ENCODE peak calls at places on chromosomes 12 and 14, in eight cellular contexts. G is GM12878, P is mammary epithelial cell, A is PC-3, C is hepatocyte, I is IMR-90, U is HCT116, Z is fibroblast of lung. W is an unnamed sample.

GRCh38 chr12:59408431-59408830 is 187.4 kb upstream of the SLC16A7 start:
- DNase-seq in P (peak; percentile 51), A (peak; percentile 72), I (peak; percentile 26), Z (peak; percentile 25), C (no peak), G (no peak), U (no peak), W (no peak)

GRCh38 chr12:28489256-28489655 is 299.0 kb downstream of the CCDC91 start:
- DNase-seq in A (no peak), Z (peak; percentile 78), C (no peak), U (no peak), P (peak; percentile 43), I (peak; percentile 13), G (no peak), W (no peak)

GRCh38 chr14:94505206-94505605 is 4.1 kb downstream of the SERPINA12 start:
- DNase-seq in Z (no peak), U (no peak), I (no peak), A (no peak), P (no peak), C (no peak), G (no peak), W (no peak)

GRCh38 chr12:5155866-5156265 is 112.2 kb downstream of the KCNA5 start:
- DNase-seq in U (no peak), Z (no peak), P (no peak), I (no peak), G (no peak), C (no peak), A (no peak), W (no peak)

GRCh38 chr14:55354500-55354899 is 57.1 kb downstream of the ATG14 start:
- DNase-seq in Z (peak; percentile 38), G (no peak), A (peak; percentile 63), U (peak; percentile 26), P (peak; percentile 45), C (peak; percentile 76), I (peak; percentile 48), W (peak; percentile 68)

GRCh38 chr14:30185832-30186231 is 258.2 kb upstream of the PRKD1 start:
- DNase-seq in Z (no peak), G (no peak), U (no peak), A (no peak), P (no peak), C (no peak), I (no peak), W (no peak)

GRCh38 chr12:127294651-127295205 is 972.2 kb upstream of the TMEM132C start:
- DNase-seq in G (no peak), C (no peak), U (no peak), Z (no peak), I (no peak), A (peak; percentile 28), P (no peak), W (no peak)

GRCh38 chr12:11723993-11724392 is 74.5 kb downstream of the ETV6 start:
- DNase-seq in P (no peak), G (no peak), A (no peak), I (peak; percentile 52), U (no peak), C (no peak), Z (peak; percentile 95), W (no peak)

GRCh38 chr12:113980537-113981337 is 14.6 kb upstream of the RBM19 start:
- DNase-seq in G (no peak), P (peak; percentile 30), Z (peak; percentile 55), U (peak; percentile 61), A (peak; percentile 80), I (peak; percentile 74), C (peak; percentile 89), W (peak; percentile 66)

GRCh38 chr14:90600619-90601018 is 203.8 kb downstream of the CALM1 start:
- DNase-seq in G (no peak), C (no peak), U (no peak), Z (no peak), I (no peak), A (no peak), P (no peak), W (no peak)

GRCh38 chr14:103898711-103899110 is 29.5 kb upstream of the TDRD9 start:
- DNase-seq in C (no peak), U (no peak), A (no peak), Z (no peak), G (no peak), I (no peak), P (no peak), W (no peak)

GRCh38 chr14:66709292-66709691 is 201.3 kb downstream of the GPHN start:
- DNase-seq in G (no peak), P (peak; percentile 72), A (peak; percentile 3), I (peak; percentile 19), C (no peak), Z (peak; percentile 76), U (peak; percentile 21), W (no peak)

GRCh38 chr12:64061868-64062375 is 160.2 kb downstream of the KICS2 start:
- DNase-seq in A (no peak), I (peak; percentile 16), U (no peak), P (no peak), Z (no peak), C (no peak), G (no peak), W (no peak)

DNA sequence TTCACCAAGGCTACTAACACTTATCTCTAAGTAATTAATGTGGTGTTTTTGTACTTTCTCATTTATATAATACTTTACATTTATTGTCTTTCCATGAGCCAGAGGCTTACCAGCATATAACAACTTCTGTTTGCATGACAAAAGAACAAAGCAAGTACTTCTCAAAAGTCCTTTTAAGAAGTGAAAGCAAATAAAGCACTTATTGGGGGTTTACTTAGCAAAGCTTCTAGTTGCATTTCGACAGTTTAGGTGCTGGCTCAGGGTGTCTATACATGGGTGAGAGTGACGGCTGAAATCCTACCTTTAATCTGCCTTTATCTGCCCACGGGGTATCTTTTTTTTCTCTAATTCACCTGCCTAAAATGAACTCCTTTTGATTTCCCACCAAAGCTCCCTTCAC is 21.0 kb upstream of the DCN start:
- DNase-seq in U (no peak), P (no peak), A (no peak), G (no peak), C (no peak), Z (no peak), I (no peak), W (no peak)
- H2AFZ ChIP-seq in U (no peak overlapping the region), P (no peak overlapping the region), A (no peak overlapping the region), G (no peak overlapping the region), C (peak overlapping the region; percentile 24), Z (no peak overlapping the region), I (no peak overlapping the region), W (no peak overlapping the region)

GRCh38 chr12:110279976-110280783 is 867 bp upstream of the ATP2A2 start:
- DNase-seq in G (no peak), U (no peak), I (peak; percentile 33), Z (peak; percentile 52), A (peak; percentile 79), P (peak; percentile 67), C (peak; percentile 68), W (peak; percentile 75)

GRCh38 chr12:110280784-110281548 is at the start of gene ATP2A2:
- DNase-seq in P (peak; percentile 87), G (peak; percentile 30), U (peak; percentile 63), I (peak; percentile 85), C (peak; percentile 98), A (peak; percentile 96), Z (peak; percentile 82), W (peak; percentile 95)

GRCh38 chr12:110279561-110279960 is 1.5 kb upstream of the ATP2A2 start:
- DNase-seq in G (no peak), U (no peak), A (no peak), C (no peak), P (no peak), Z (no peak), I (no peak), W (no peak)

GRCh38 chr12:110277705-110278104 is 3.3 kb upstream of the ATP2A2 start:
- DNase-seq in A (no peak), I (no peak), P (no peak), G (no peak), Z (no peak), C (no peak), U (no peak), W (no peak)

DNA sequence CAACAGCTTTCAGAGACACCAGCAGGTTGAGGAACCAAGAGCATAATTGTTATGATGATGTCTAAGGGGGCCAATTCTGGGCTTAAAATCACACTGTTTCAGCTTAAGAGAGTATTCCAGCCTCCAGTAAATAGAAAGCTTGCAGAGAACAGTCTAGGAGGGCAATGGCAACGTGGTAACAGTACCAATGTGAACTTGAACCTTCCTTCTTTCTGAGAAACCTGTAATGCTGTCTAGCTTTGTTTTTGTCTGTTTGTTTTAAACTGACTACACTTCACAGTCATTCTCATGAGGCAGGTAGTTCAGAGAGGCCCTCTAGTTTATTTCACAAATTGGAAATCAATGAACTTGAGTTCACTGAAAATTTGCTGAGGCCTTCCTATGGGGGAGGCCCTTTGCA is 2.9 kb upstream of the ATP2A2 start:
- DNase-seq in C (no peak), A (no peak), Z (no peak), U (no peak), I (no peak), G (no peak), P (no peak), W (no peak)
- H3K4me3 ChIP-seq in C (no peak overlapping the region), A (no peak overlapping the region), Z (no peak overlapping the region), U (no peak overlapping the region), I (no peak overlapping the region), G (no peak overlapping the region), P (no peak overlapping the region), W (no peak overlapping the region)

GRCh38 chr12:53184828-53185227 is 4.1 kb upstream of the CSAD start:
- DNase-seq in U (no peak), A (no peak), P (no peak), I (no peak), G (no peak), C (no peak), Z (no peak), W (no peak)

GRCh38 chr12:53190108-53190729 is 9.5 kb upstream of the CSAD start:
- DNase-seq in Z (peak; percentile 65), A (peak; percentile 52), I (peak; percentile 59), U (peak; percentile 23), P (peak; percentile 28), G (no peak), C (peak; percentile 83), W (peak; percentile 57)

GRCh38 chr12:53185582-53186153 is 4.9 kb upstream of the CSAD start:
- DNase-seq in U (no peak), I (no peak), A (no peak), P (no peak), G (no peak), C (no peak), Z (no peak), W (no peak)

GRCh38 chr12:53187145-53187899 is 6.6 kb upstream of the CSAD start:
- DNase-seq in A (no peak), Z (no peak), C (no peak), U (no peak), I (no peak), G (no peak), P (no peak), W (no peak)

DNA sequence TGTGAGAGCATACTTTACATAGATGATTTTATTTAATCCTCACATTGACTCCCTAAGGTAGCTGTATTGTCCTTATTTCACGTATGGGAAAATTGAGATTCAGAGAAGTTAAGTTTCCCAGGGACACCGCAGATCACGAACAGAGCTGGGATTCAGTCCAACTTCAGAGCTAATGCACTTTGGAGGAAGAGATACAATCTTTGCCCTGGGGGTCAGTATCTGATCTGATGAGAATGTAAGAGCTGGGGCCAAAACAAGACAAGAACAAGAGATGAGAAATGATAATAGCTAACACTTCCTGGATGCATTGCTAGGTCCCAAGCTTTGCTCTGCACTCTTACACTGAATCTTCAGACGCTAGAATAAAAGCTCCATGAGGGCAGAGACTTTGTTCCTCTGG is 6.0 kb upstream of the CSAD start:
- DNase-seq in U (no peak), C (no peak), P (no peak), I (no peak), Z (no peak), A (no peak), G (no peak), W (no peak)
- H4K20me1 ChIP-seq in U (no peaks in the 10 kb centered on the region), C (peaks cover 6% of the 10 kb centered on the region), P (no peaks in the 10 kb centered on the region), I (peaks cover 14% of the 10 kb centered on the region), Z (no peaks in the 10 kb centered on the region), A (no peaks in the 10 kb centered on the region), G (no peaks in the 10 kb centered on the region), W (no peaks in the 10 kb centered on the region)

GRCh38 chr12:53328043-53328435 is 6.6 kb upstream of the AAAS start:
- DNase-seq in C (no peak), I (no peak), P (no peak), U (no peak), G (no peak), A (no peak), Z (no peak), W (peak; percentile 25)
- H2AFZ ChIP-seq in C (no peak overlapping the region), I (peak overlapping the region; percentile 29), P (no peak overlapping the region), U (no peak overlapping the region), G (no peak overlapping the region), A (no peak overlapping the region), Z (no peak overlapping the region), W (no peak overlapping the region)

W was measured in OCI-LY7.